ENCODE peak calls at places on chromosome 18, in seven cellular contexts. I is ecto neural progenitor cell; N is stimulated activated effector memory CD8-positive, alpha-beta T cell treated with anti-CD3 and anti-CD28 coated beads, Interleukin-12 subunit alpha, Interleukin-12 subunit beta, amount 100 ng/mL, for 72 hours; M is erythroblast; D is cardiac septum; T is activated CD4-positive, alpha-beta T cell treated with anti-CD3 and anti-CD28 coated beads, Interleukin-2, amount 10 ng/mL, durations not matched to agents 7 days and 5 days; E is GM03348. R is an unnamed sample.

GRCh38 chr18:47263828-47264314 is 12.4 kb upstream of the SKOR2 start:
- DNase-seq in I (peak; percentile 60), N (no peak), M (no peak), D (no peak), T (no peak), E (no peak), R (no peak)

GRCh38 chr18:45658756-45659155 is 43.5 kb downstream of the SLC14A2 start:
- DNase-seq in I (no peak), N (no peak), M (no peak), D (no peak), T (no peak), E (no peak), R (no peak)

GRCh38 chr18:72539861-72540260 is 4.3 kb downstream of the CBLN2 start:
- DNase-seq in I (no peak), N (no peak), M (no peak), D (no peak), T (no peak), E (no peak), R (no peak)

GRCh38 chr18:6382968-6383367 is 31.7 kb downstream of the L3MBTL4 start:
- DNase-seq in I (no peak), N (no peak), M (no peak), D (no peak), T (no peak), E (no peak), R (no peak)

GRCh38 chr18:79645291-79645983 is 34.2 kb upstream of the CTDP1 start:
- DNase-seq in I (no peak), N (no peak), M (no peak), D (no peak), T (no peak), E (no peak), R (no peak)

GRCh38 chr18:25248755-25249154 is 103.2 kb downstream of the ZNF521 start:
- DNase-seq in I (no peak), N (no peak), M (no peak), D (no peak), T (no peak), E (no peak), R (no peak)

GRCh38 chr18:3704556-3705162 is 254.7 kb downstream of the TGIF1 start:
- DNase-seq in I (no peak), N (no peak), M (no peak), D (no peak), T (no peak), E (no peak), R (no peak)

GRCh38 chr18:76673281-76674005 is 148.9 kb upstream of the ZNF236 start:
- DNase-seq in I (no peak), N (no peak), M (no peak), D (no peak), T (no peak), E (no peak), R (no peak)

GRCh38 chr18:4765401-4765800 is 310.3 kb upstream of the DLGAP1 start:
- DNase-seq in I (no peak), N (no peak), M (no peak), D (no peak), T (no peak), E (no peak), R (no peak)